ENCODE peak calls at places on chromosome 18, in four cellular contexts. One of them, this sample, is unnamed.

GRCh38 chr18:6269933-6270332 is 144.8 kb downstream of the L3MBTL4 start:
- DNase-seq in endothelial cell of umbilical vein: no peak
- DNase-seq in A549: no peak
- DNase-seq in K562: no peak
- DNase-seq in this sample: no peak

GRCh38 chr18:27599202-27599829 is 414.2 kb upstream of the CHST9 start:
- DNase-seq in endothelial cell of umbilical vein: peak
- DNase-seq in A549: peak
- DNase-seq in K562: peak
- DNase-seq in this sample: peak

GRCh38 chr18:47752796-47753645 is 177.4 kb downstream of the SMAD2 start:
- DNase-seq in endothelial cell of umbilical vein: no peak
- DNase-seq in A549: no peak
- DNase-seq in K562: no peak
- DNase-seq in this sample: no peak

GRCh38 chr18:22432672-22433137 is 15.0 kb upstream of the CTAGE1 start:
- DNase-seq in endothelial cell of umbilical vein: peak
- DNase-seq in A549: peak
- DNase-seq in K562: peak
- DNase-seq in this sample: peak

GRCh38 chr18:47143899-47144485 is 6.3 kb downstream of the HDHD2 start:
- DNase-seq in endothelial cell of umbilical vein: no peak
- DNase-seq in A549: no peak
- DNase-seq in K562: peak
- DNase-seq in this sample: no peak

GRCh38 chr18:26301681-26302080 is 75.4 kb downstream of the TAF4B start:
- DNase-seq in endothelial cell of umbilical vein: no peak
- DNase-seq in A549: peak
- DNase-seq in K562: no peak
- DNase-seq in this sample: peak

GRCh38 chr18:10365901-10366300 is 88.5 kb upstream of the APCDD1 start:
- DNase-seq in endothelial cell of umbilical vein: no peak
- DNase-seq in A549: no peak
- DNase-seq in K562: no peak
- DNase-seq in this sample: no peak

GRCh38 chr18:23227729-23228075 is 92.4 kb downstream of the CABLES1 start:
- DNase-seq in endothelial cell of umbilical vein: no peak
- DNase-seq in A549: no peak
- DNase-seq in K562: no peak
- DNase-seq in this sample: no peak

GRCh38 chr18:34773961-34774754 is 64.1 kb downstream of the DTNA start:
- DNase-seq in endothelial cell of umbilical vein: peak
- DNase-seq in A549: no peak
- DNase-seq in K562: no peak
- DNase-seq in this sample: no peak

GRCh38 chr18:8949206-8949605 is 153.3 kb upstream of the NDUFV2 start:
- DNase-seq in endothelial cell of umbilical vein: no peak
- DNase-seq in A549: no peak
- DNase-seq in K562: no peak
- DNase-seq in this sample: no peak

GRCh38 chr18:53796042-53796729 is 428.3 kb downstream of the MBD2 start:
- DNase-seq in endothelial cell of umbilical vein: no peak
- DNase-seq in A549: peak
- DNase-seq in K562: no peak
- DNase-seq in this sample: peak

GRCh38 chr18:63183263-63183662 is 136.3 kb downstream of the BCL2 start:
- DNase-seq in endothelial cell of umbilical vein: no peak
- DNase-seq in A549: no peak
- DNase-seq in K562: no peak
- DNase-seq in this sample: no peak
- TF ChIP-seq MYC in endothelial cell of umbilical vein: no peak
- TF ChIP-seq MYC in A549: no peak
- TF ChIP-seq MYC in K562: no peak
- TF ChIP-seq MYC in this sample: no peak

GRCh38 chr18:66759017-66759416 is 155.1 kb upstream of the CDH19 start:
- DNase-seq in endothelial cell of umbilical vein: no peak
- DNase-seq in A549: no peak
- DNase-seq in K562: no peak
- DNase-seq in this sample: no peak
- TF ChIP-seq MAX in endothelial cell of umbilical vein: no peak
- TF ChIP-seq MAX in A549: no peak
- TF ChIP-seq MAX in K562: no peak
- TF ChIP-seq MAX in this sample: no peak

DNA sequence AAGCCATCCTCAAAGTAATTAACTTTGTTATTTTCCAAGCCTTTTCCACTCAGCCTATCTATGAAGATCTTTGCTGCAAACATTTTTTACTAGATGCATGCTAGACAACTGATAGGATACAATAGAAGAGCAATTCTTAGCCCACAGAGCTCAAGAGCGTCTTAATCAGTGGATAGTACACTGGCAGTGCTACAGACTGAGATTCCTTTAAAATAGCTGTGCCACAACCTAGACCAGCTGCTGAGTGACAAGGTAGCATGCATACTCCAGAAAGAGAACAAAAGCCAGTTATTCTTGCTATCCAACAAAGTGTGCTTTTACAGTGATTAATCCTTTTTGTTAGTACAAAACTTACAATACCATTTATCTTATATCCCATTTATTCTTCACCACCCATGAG is 507.9 kb upstream of the SYT4 start:
- DNase-seq in endothelial cell of umbilical vein: no peak
- DNase-seq in A549: no peak
- DNase-seq in K562: no peak
- DNase-seq in this sample: no peak
- TF ChIP-seq MYC in endothelial cell of umbilical vein: no peak
- TF ChIP-seq MYC in A549: no peak
- TF ChIP-seq MYC in K562: no peak
- TF ChIP-seq MYC in this sample: no peak

GRCh38 chr18:45054595-45054994 is 373.9 kb downstream of the SETBP1 start:
- DNase-seq in endothelial cell of umbilical vein: no peak
- DNase-seq in A549: no peak
- DNase-seq in K562: no peak
- DNase-seq in this sample: peak
- TF ChIP-seq MAX in endothelial cell of umbilical vein: no peak
- TF ChIP-seq MAX in A549: no peak
- TF ChIP-seq MAX in K562: no peak
- TF ChIP-seq MAX in this sample: no peak

GRCh38 chr18:3649559-3650426 is 199.8 kb downstream of the TGIF1 start:
- DNase-seq in endothelial cell of umbilical vein: no peak
- DNase-seq in A549: peak
- DNase-seq in K562: peak
- DNase-seq in this sample: no peak
- TF ChIP-seq MYC in endothelial cell of umbilical vein: no peak
- TF ChIP-seq MYC in A549: no peak
- TF ChIP-seq MYC in K562: peak
- TF ChIP-seq MYC in this sample: no peak

DNA sequence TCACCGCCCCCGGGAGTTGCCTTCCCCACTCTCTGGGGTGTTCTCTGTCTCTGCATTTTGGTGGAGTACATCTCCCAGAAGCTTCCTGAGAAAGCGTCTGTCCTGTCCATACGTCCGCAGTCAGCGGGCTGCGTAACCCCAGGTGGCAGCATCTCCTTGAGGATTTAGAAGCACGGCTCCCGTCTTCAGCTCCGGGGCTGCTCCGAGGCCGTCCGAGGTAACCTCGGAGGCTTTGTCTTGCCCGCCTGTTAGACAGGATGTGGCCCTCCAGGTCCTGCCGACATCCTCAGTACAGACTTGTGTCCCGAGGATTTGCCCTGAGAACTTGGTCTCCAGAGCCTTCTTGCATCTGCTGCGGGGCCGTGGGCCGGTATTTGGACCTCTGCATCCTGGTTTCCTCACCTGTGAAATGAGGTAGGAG is 58.4 kb downstream of the CTDP1 start:
- DNase-seq in endothelial cell of umbilical vein: no peak
- DNase-seq in A549: no peak
- DNase-seq in K562: no peak
- DNase-seq in this sample: no peak
- TF ChIP-seq MAX in endothelial cell of umbilical vein: no peak
- TF ChIP-seq MAX in A549: no peak
- TF ChIP-seq MAX in K562: no peak
- TF ChIP-seq MAX in this sample: no peak

GRCh38 chr18:3035635-3036034 is 22.7 kb upstream of the LPIN2 start:
- DNase-seq in endothelial cell of umbilical vein: no peak
- DNase-seq in A549: no peak
- DNase-seq in K562: no peak
- DNase-seq in this sample: no peak

GRCh38 chr18:3040183-3040582 is 27.2 kb upstream of the LPIN2 start:
- DNase-seq in endothelial cell of umbilical vein: no peak
- DNase-seq in A549: no peak
- DNase-seq in K562: no peak
- DNase-seq in this sample: no peak

GRCh38 chr18:3040881-3041280 is 27.9 kb upstream of the LPIN2 start:
- DNase-seq in endothelial cell of umbilical vein: no peak
- DNase-seq in A549: no peak
- DNase-seq in K562: no peak
- DNase-seq in this sample: no peak

GRCh38 chr18:3036108-3036507 is 23.2 kb upstream of the LPIN2 start:
- DNase-seq in endothelial cell of umbilical vein: no peak
- DNase-seq in A549: no peak
- DNase-seq in K562: no peak
- DNase-seq in this sample: no peak

DNA sequence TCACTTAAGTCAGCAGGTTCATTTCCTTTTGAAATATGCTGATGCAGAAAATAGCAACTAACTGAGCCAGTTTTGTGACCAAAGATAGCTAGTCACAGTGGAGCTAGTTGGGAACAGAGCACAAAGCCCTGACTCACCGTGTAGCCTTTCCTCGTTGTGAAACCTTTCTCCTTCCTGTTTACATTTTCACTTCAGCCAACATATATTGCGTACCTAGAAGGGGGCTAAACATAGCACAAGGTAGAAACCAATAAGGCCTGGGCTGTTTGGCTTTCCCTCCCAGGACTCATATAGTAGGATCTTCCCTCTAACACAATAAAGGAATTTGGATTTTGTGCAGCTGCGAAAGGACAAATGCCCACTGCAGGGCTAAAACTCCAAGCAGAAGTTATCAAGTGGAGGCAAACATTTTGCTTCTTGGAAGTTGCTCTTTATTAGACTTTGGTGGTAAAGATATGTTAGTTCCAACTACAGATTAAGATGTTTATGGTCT is 24.5 kb upstream of the LPIN2 start:
- DNase-seq in endothelial cell of umbilical vein: peak
- DNase-seq in A549: peak
- DNase-seq in K562: peak
- DNase-seq in this sample: peak
- TF ChIP-seq MYC in endothelial cell of umbilical vein: no peak
- TF ChIP-seq MYC in A549: no peak
- TF ChIP-seq MYC in K562: no peak
- TF ChIP-seq MYC in this sample: no peak

GRCh38 chr18:40096675-40097074 is 1858.4 kb upstream of the PIK3C3 start:
- DNase-seq in endothelial cell of umbilical vein: no peak
- DNase-seq in A549: no peak
- DNase-seq in K562: no peak
- DNase-seq in this sample: no peak
- TF ChIP-seq MAX in endothelial cell of umbilical vein: no peak
- TF ChIP-seq MAX in A549: no peak
- TF ChIP-seq MAX in K562: no peak
- TF ChIP-seq MAX in this sample: no peak

DNA sequence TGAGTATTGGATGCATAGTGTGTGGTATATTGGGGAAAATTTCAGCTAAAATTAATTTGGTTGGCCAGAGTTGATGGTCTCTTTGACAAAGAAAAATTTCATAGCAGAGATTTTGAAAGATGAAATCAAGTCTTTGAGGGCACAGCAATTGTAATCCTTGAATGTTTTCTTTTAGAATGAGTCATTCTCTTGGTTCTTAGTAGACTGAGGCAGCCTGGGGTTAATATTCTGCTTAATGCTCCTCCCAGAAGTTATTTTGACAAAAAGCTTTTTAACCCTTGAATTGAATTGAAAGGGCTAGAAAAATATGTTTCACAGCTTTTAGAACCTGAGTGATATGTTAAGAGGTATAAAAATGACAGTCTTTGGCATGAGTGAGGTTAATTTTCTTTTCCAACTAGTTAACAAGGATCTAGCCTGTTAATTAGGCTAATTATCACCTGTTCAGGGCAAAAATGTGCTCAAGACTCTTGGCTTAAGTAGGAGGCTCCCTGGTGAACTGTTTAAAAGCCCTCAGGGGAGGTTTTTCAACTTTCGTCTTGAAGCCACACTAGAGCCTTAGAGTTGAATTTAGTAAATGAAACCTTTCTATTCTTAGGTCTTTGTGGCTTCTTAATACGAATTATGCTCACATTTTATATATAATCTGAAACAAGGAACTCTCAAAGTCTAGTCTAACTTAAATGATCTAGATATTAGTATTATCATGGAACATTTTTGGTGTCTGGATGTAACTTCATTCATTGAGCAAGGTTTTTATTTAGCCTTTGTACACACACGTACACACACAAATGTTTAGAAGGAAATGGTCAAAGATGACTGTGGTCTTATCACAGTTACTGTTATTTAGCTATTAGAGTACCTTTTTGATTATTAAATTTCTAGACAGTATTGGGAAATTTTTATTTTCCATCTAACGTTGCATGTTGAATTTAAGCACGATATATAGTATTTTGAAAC is 272.5 kb downstream of the ZNF407 start:
- DNase-seq in endothelial cell of umbilical vein: no peak
- DNase-seq in A549: no peak
- DNase-seq in K562: no peak
- DNase-seq in this sample: no peak
- TF ChIP-seq MYC in endothelial cell of umbilical vein: no peak
- TF ChIP-seq MYC in A549: no peak
- TF ChIP-seq MYC in K562: no peak
- TF ChIP-seq MYC in this sample: no peak

This sample was measured in NB4.